ENCODE peak calls at places on chromosomes 1 and 21, in ten cellular contexts. One of them, this sample, is unnamed.

GRCh38 chr1:168452329-168452728 is 91.5 kb downstream of the XCL2 start:
- DNase-seq in pancreas: no peak
- DNase-seq in choroid plexus epithelial cell: no peak
- DNase-seq in uterus: no peak
- DNase-seq in PC-3: no peak
- DNase-seq in cardiac fibroblast: peak
- DNase-seq in neural progenitor cell: no peak
- DNase-seq in retinal pigment epithelial cell: no peak
- DNase-seq in spleen: no peak
- DNase-seq in foreskin fibroblast: no peak
- DNase-seq in this sample: peak

GRCh38 chr1:3640113-3640932 is 9.6 kb downstream of the WRAP73 start:
- DNase-seq in foreskin fibroblast: no peak
- DNase-seq in spleen: peak
- DNase-seq in retinal pigment epithelial cell: no peak
- DNase-seq in cardiac fibroblast: no peak
- DNase-seq in uterus: no peak
- DNase-seq in choroid plexus epithelial cell: no peak
- DNase-seq in neural progenitor cell: no peak
- DNase-seq in PC-3: no peak
- DNase-seq in pancreas: no peak
- DNase-seq in this sample: no peak

GRCh38 chr1:28139033-28139712 is 37.3 kb downstream of the PTAFR start:
- DNase-seq in spleen: no peak
- DNase-seq in choroid plexus epithelial cell: peak
- DNase-seq in cardiac fibroblast: peak
- DNase-seq in uterus: no peak
- DNase-seq in pancreas: no peak
- DNase-seq in foreskin fibroblast: peak
- DNase-seq in PC-3: peak
- DNase-seq in retinal pigment epithelial cell: no peak
- DNase-seq in neural progenitor cell: no peak
- DNase-seq in this sample: peak

GRCh38 chr1:170790651-170791071 is 126.7 kb downstream of the PRRX1 start:
- DNase-seq in neural progenitor cell: no peak
- DNase-seq in retinal pigment epithelial cell: no peak
- DNase-seq in cardiac fibroblast: peak
- DNase-seq in pancreas: no peak
- DNase-seq in uterus: no peak
- DNase-seq in spleen: no peak
- DNase-seq in foreskin fibroblast: peak
- DNase-seq in PC-3: no peak
- DNase-seq in choroid plexus epithelial cell: peak
- DNase-seq in this sample: peak

GRCh38 chr21:34367320-34367935 is 3.6 kb downstream of the KCNE2 start:
- DNase-seq in spleen: no peak
- DNase-seq in cardiac fibroblast: peak
- DNase-seq in uterus: peak
- DNase-seq in choroid plexus epithelial cell: peak
- DNase-seq in pancreas: no peak
- DNase-seq in foreskin fibroblast: peak
- DNase-seq in retinal pigment epithelial cell: no peak
- DNase-seq in neural progenitor cell: peak
- DNase-seq in PC-3: peak
- DNase-seq in this sample: peak

GRCh38 chr1:55640708-55641473 is 425.7 kb upstream of the USP24 start:
- DNase-seq in foreskin fibroblast: peak
- DNase-seq in neural progenitor cell: no peak
- DNase-seq in uterus: peak
- DNase-seq in retinal pigment epithelial cell: no peak
- DNase-seq in spleen: peak
- DNase-seq in cardiac fibroblast: peak
- DNase-seq in pancreas: peak
- DNase-seq in choroid plexus epithelial cell: peak
- DNase-seq in PC-3: no peak
- DNase-seq in this sample: peak

GRCh38 chr1:59072017-59072947 is 224.6 kb upstream of the FGGY start:
- DNase-seq in spleen: no peak
- DNase-seq in pancreas: no peak
- DNase-seq in foreskin fibroblast: no peak
- DNase-seq in retinal pigment epithelial cell: no peak
- DNase-seq in cardiac fibroblast: peak
- DNase-seq in uterus: no peak
- DNase-seq in neural progenitor cell: no peak
- DNase-seq in choroid plexus epithelial cell: peak
- DNase-seq in PC-3: peak
- DNase-seq in this sample: no peak

GRCh38 chr21:35083246-35083645 is 34.1 kb upstream of the RUNX1 start:
- DNase-seq in retinal pigment epithelial cell: no peak
- DNase-seq in cardiac fibroblast: no peak
- DNase-seq in uterus: no peak
- DNase-seq in neural progenitor cell: no peak
- DNase-seq in spleen: no peak
- DNase-seq in pancreas: no peak
- DNase-seq in PC-3: no peak
- DNase-seq in foreskin fibroblast: no peak
- DNase-seq in choroid plexus epithelial cell: no peak
- DNase-seq in this sample: no peak

GRCh38 chr1:40182956-40183710 is 21.9 kb downstream of the RLF start:
- DNase-seq in choroid plexus epithelial cell: peak
- DNase-seq in pancreas: no peak
- DNase-seq in uterus: no peak
- DNase-seq in foreskin fibroblast: no peak
- DNase-seq in retinal pigment epithelial cell: no peak
- DNase-seq in spleen: no peak
- DNase-seq in PC-3: peak
- DNase-seq in cardiac fibroblast: peak
- DNase-seq in neural progenitor cell: peak
- DNase-seq in this sample: peak

GRCh38 chr1:36257375-36257767 is 33.1 kb downstream of the THRAP3 start:
- DNase-seq in PC-3: peak
- DNase-seq in choroid plexus epithelial cell: no peak
- DNase-seq in uterus: no peak
- DNase-seq in foreskin fibroblast: no peak
- DNase-seq in retinal pigment epithelial cell: no peak
- DNase-seq in cardiac fibroblast: no peak
- DNase-seq in pancreas: no peak
- DNase-seq in spleen: no peak
- DNase-seq in neural progenitor cell: no peak
- DNase-seq in this sample: no peak

GRCh38 chr1:2799811-2800663 is 1.5 kb downstream of the TTC34 start:
- DNase-seq in neural progenitor cell: no peak
- DNase-seq in cardiac fibroblast: no peak
- DNase-seq in retinal pigment epithelial cell: no peak
- DNase-seq in PC-3: no peak
- DNase-seq in spleen: peak
- DNase-seq in pancreas: no peak
- DNase-seq in choroid plexus epithelial cell: no peak
- DNase-seq in uterus: no peak
- DNase-seq in foreskin fibroblast: no peak
- DNase-seq in this sample: no peak

GRCh38 chr1:93900723-93901504 is 8.3 kb downstream of the GCLM start:
- DNase-seq in neural progenitor cell: no peak
- DNase-seq in cardiac fibroblast: no peak
- DNase-seq in foreskin fibroblast: no peak
- DNase-seq in pancreas: no peak
- DNase-seq in choroid plexus epithelial cell: no peak
- DNase-seq in PC-3: no peak
- DNase-seq in retinal pigment epithelial cell: no peak
- DNase-seq in spleen: no peak
- DNase-seq in uterus: no peak
- DNase-seq in this sample: no peak

GRCh38 chr1:172393354-172393753 is 27.1 kb upstream of the C1orf105 start:
- DNase-seq in pancreas: no peak
- DNase-seq in spleen: no peak
- DNase-seq in foreskin fibroblast: no peak
- DNase-seq in uterus: no peak
- DNase-seq in cardiac fibroblast: no peak
- DNase-seq in PC-3: no peak
- DNase-seq in neural progenitor cell: no peak
- DNase-seq in retinal pigment epithelial cell: no peak
- DNase-seq in choroid plexus epithelial cell: no peak
- DNase-seq in this sample: no peak

GRCh38 chr21:14403681-14404318 is 20.9 kb upstream of the HSPA13 start:
- DNase-seq in retinal pigment epithelial cell: no peak
- DNase-seq in cardiac fibroblast: peak
- DNase-seq in PC-3: peak
- DNase-seq in neural progenitor cell: peak
- DNase-seq in spleen: no peak
- DNase-seq in pancreas: no peak
- DNase-seq in choroid plexus epithelial cell: peak
- DNase-seq in foreskin fibroblast: peak
- DNase-seq in uterus: no peak
- DNase-seq in this sample: peak

GRCh38 chr1:110068646-110069301 is 1.7 kb downstream of the ALX3 start:
- DNase-seq in retinal pigment epithelial cell: no peak
- DNase-seq in neural progenitor cell: peak
- DNase-seq in choroid plexus epithelial cell: no peak
- DNase-seq in pancreas: no peak
- DNase-seq in foreskin fibroblast: no peak
- DNase-seq in uterus: no peak
- DNase-seq in PC-3: no peak
- DNase-seq in spleen: peak
- DNase-seq in cardiac fibroblast: no peak
- DNase-seq in this sample: no peak

GRCh38 chr1:75579046-75579445 is 31.9 kb downstream of the SLC44A5 start:
- DNase-seq in pancreas: no peak
- DNase-seq in neural progenitor cell: no peak
- DNase-seq in PC-3: no peak
- DNase-seq in retinal pigment epithelial cell: no peak
- DNase-seq in choroid plexus epithelial cell: no peak
- DNase-seq in uterus: no peak
- DNase-seq in foreskin fibroblast: no peak
- DNase-seq in cardiac fibroblast: peak
- DNase-seq in spleen: no peak
- DNase-seq in this sample: no peak

GRCh38 chr1:75587692-75588091 is 23.2 kb downstream of the SLC44A5 start:
- DNase-seq in foreskin fibroblast: no peak
- DNase-seq in choroid plexus epithelial cell: no peak
- DNase-seq in PC-3: no peak
- DNase-seq in neural progenitor cell: peak
- DNase-seq in uterus: no peak
- DNase-seq in cardiac fibroblast: no peak
- DNase-seq in retinal pigment epithelial cell: no peak
- DNase-seq in pancreas: no peak
- DNase-seq in spleen: no peak
- DNase-seq in this sample: no peak

DNA sequence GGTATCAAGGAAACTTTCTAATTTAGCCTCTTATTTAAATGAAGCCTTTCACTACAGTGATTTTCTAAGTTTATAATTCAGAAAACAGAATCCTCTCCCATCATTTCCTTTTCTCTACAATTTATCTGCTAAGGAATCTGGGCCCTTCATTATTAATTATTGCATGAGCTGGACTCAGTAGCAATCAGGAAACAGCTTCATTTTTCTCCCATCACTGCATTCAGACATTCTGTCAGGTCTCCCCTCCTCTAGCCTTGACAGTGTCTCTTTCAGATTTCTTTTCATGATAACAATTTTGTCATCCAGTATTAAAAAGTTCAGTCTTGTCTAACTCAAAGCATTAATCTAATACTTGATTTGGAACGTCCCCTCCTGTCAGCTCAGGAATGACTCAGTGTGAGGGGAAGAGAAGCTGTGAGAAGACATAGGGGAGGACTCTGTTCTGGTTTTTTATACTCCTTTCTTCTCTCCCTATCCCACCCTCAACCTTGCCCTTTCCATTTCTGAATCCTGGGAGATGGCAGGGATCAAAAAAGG is 28.1 kb downstream of the SLC44A5 start:
- DNase-seq in spleen: no peak
- DNase-seq in cardiac fibroblast: no peak
- DNase-seq in uterus: no peak
- DNase-seq in PC-3: no peak
- DNase-seq in neural progenitor cell: no peak
- DNase-seq in pancreas: no peak
- DNase-seq in choroid plexus epithelial cell: no peak
- DNase-seq in foreskin fibroblast: no peak
- DNase-seq in retinal pigment epithelial cell: no peak
- DNase-seq in this sample: no peak
- TF ChIP-seq CTCF in spleen: no peak
- TF ChIP-seq CTCF in cardiac fibroblast: no peak
- TF ChIP-seq CTCF in uterus: no peak
- TF ChIP-seq CTCF in PC-3: no peak
- TF ChIP-seq CTCF in neural progenitor cell: no peak
- TF ChIP-seq CTCF in pancreas: no peak
- TF ChIP-seq CTCF in choroid plexus epithelial cell: no peak
- TF ChIP-seq CTCF in foreskin fibroblast: no peak
- TF ChIP-seq CTCF in retinal pigment epithelial cell: peak
- TF ChIP-seq CTCF in this sample: no peak

GRCh38 chr1:112391603-112391940 is 4.4 kb upstream of the CTTNBP2NL start:
- DNase-seq in foreskin fibroblast: no peak
- DNase-seq in uterus: peak
- DNase-seq in pancreas: no peak
- DNase-seq in retinal pigment epithelial cell: no peak
- DNase-seq in spleen: no peak
- DNase-seq in PC-3: no peak
- DNase-seq in cardiac fibroblast: no peak
- DNase-seq in choroid plexus epithelial cell: no peak
- DNase-seq in neural progenitor cell: no peak
- DNase-seq in this sample: no peak
- H3K4me3 ChIP-seq in foreskin fibroblast: peak
- H3K4me3 ChIP-seq in uterus: peak
- H3K4me3 ChIP-seq in pancreas: peak
- H3K4me3 ChIP-seq in retinal pigment epithelial cell: no peak
- H3K4me3 ChIP-seq in spleen: no peak
- H3K4me3 ChIP-seq in PC-3: peak
- H3K4me3 ChIP-seq in cardiac fibroblast: peak
- H3K4me3 ChIP-seq in choroid plexus epithelial cell: no peak
- H3K4me3 ChIP-seq in neural progenitor cell: no peak
- H3K4me3 ChIP-seq in this sample: peak

GRCh38 chr1:32612189-32612881 is 38.0 kb downstream of the ZBTB8OS start:
- DNase-seq in pancreas: peak
- DNase-seq in spleen: peak
- DNase-seq in retinal pigment epithelial cell: peak
- DNase-seq in choroid plexus epithelial cell: peak
- DNase-seq in neural progenitor cell: peak
- DNase-seq in foreskin fibroblast: peak
- DNase-seq in PC-3: peak
- DNase-seq in cardiac fibroblast: peak
- DNase-seq in uterus: peak
- DNase-seq in this sample: peak
- TF ChIP-seq CTCF in pancreas: no peak
- TF ChIP-seq CTCF in spleen: no peak
- TF ChIP-seq CTCF in retinal pigment epithelial cell: peak
- TF ChIP-seq CTCF in choroid plexus epithelial cell: peak
- TF ChIP-seq CTCF in neural progenitor cell: no peak
- TF ChIP-seq CTCF in foreskin fibroblast: peak
- TF ChIP-seq CTCF in PC-3: peak
- TF ChIP-seq CTCF in cardiac fibroblast: peak
- TF ChIP-seq CTCF in uterus: peak
- TF ChIP-seq CTCF in this sample: peak

DNA sequence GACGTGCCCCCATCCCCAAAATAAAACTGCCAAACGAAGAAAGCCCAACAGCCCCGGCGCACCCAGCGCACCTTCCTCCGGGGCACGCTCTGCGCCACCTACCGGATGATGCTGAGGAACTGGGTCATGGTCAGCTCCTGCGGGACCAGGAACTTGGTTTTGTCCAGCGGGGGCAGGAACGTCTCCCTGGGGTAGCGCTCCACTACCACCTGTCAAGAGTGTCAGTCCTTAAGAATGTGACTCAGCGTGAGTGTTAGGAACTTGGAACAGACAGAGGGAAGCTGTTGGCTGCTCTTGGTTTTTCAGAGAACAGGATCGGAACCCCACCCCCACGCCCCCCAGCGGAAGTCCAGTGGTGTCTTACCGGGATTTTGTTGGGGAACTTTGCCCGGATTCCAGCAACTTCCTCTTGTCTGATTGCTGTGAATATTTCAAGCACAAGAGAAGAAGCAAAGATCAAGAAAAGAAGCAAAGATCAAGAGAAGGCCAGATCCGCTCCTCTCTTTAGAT is 431 bp downstream of the MAP1LC3C start:
- DNase-seq in foreskin fibroblast: peak
- DNase-seq in neural progenitor cell: peak
- DNase-seq in choroid plexus epithelial cell: peak
- DNase-seq in PC-3: peak
- DNase-seq in uterus: peak
- DNase-seq in retinal pigment epithelial cell: no peak
- DNase-seq in pancreas: peak
- DNase-seq in spleen: peak
- DNase-seq in cardiac fibroblast: peak
- DNase-seq in this sample: peak
- H3K4me3 ChIP-seq in foreskin fibroblast: peak
- H3K4me3 ChIP-seq in neural progenitor cell: peak
- H3K4me3 ChIP-seq in choroid plexus epithelial cell: peak
- H3K4me3 ChIP-seq in PC-3: peak
- H3K4me3 ChIP-seq in uterus: peak
- H3K4me3 ChIP-seq in retinal pigment epithelial cell: peak
- H3K4me3 ChIP-seq in pancreas: peak
- H3K4me3 ChIP-seq in spleen: peak
- H3K4me3 ChIP-seq in cardiac fibroblast: peak
- H3K4me3 ChIP-seq in this sample: peak

This sample was measured in fibroblast of villous mesenchyme.